ENCODE peak calls at places on chromosome X, in four cellular contexts. T is HT1080, S is globus pallidus, D is NCI-H2029. C is an unnamed sample.

GRCh38 chrX:94743478-94743877 is 1069.5 kb downstream of the FAM133A start:
- DNase-seq in T (peak), S (no peak), D (no peak), C (no peak)

GRCh38 chrX:101029665-101030064 is 22.2 kb downstream of the TRMT2B start:
- DNase-seq in T (no peak), S (no peak), D (no peak), C (no peak)

GRCh38 chrX:2474963-2475726 is 25.6 kb downstream of the DHRSX start:
- DNase-seq in T (no peak), S (no peak), D (no peak), C (no peak)

GRCh38 chrX:17413228-17413627 is 38.2 kb downstream of the NHS start:
- DNase-seq in T (peak), S (no peak), D (no peak), C (no peak)

GRCh38 chrX:1481636-1482529 is 29.2 kb upstream of the ASMTL start:
- DNase-seq in T (peak), S (peak), D (no peak), C (no peak)

GRCh38 chrX:40192196-40192595 is 94.4 kb upstream of the BCOR start:
- DNase-seq in T (no peak), S (no peak), D (no peak), C (no peak)

GRCh38 chrX:1813809-1814208 is 198.9 kb downstream of the ASMT start:
- DNase-seq in T (no peak), S (no peak), D (no peak), C (no peak)

GRCh38 chrX:154804564-154804956 is 725 bp downstream of the MPP1 start:
- DNase-seq in T (no peak), S (no peak), D (no peak), C (no peak)

GRCh38 chrX:129945131-129945530 is 37.3 kb upstream of the BCORL1 start:
- DNase-seq in T (no peak), S (no peak), D (no peak), C (no peak)

GRCh38 chrX:149491812-149492211 is 13.3 kb downstream of the IDS start:
- DNase-seq in T (no peak), S (no peak), D (no peak), C (no peak)

GRCh38 chrX:107707866-107708265 is 67.7 kb downstream of the TSC22D3 start:
- DNase-seq in T (no peak), S (no peak), D (no peak), C (no peak)

GRCh38 chrX:150086371-150086770 is 148.1 kb upstream of the EOLA2 start:
- DNase-seq in T (no peak), S (no peak), D (no peak), C (no peak)

GRCh38 chrX:13994681-13995080 is 35.0 kb downstream of the GEMIN8 start:
- DNase-seq in T (peak), S (no peak), D (no peak), C (no peak)

GRCh38 chrX:151762802-151763201 is 28.3 kb downstream of the CNGA2 start:
- DNase-seq in T (no peak), S (no peak), D (no peak), C (no peak)

GRCh38 chrX:21926116-21926515 is 14.4 kb upstream of the SMS start:
- DNase-seq in T (no peak), S (no peak), D (no peak), C (no peak)

GRCh38 chrX:66149519-66149918 is 14.5 kb upstream of the HEPH start:
- DNase-seq in T (no peak), S (no peak), D (no peak), C (no peak)

GRCh38 chrX:47059142-47059874 is 18.9 kb upstream of the RGN start:
- DNase-seq in T (no peak), S (no peak), D (no peak), C (no peak)

GRCh38 chrX:25015486-25016360 is at the start of gene ARX:
- DNase-seq in T (no peak), S (peak), D (peak), C (no peak)

GRCh38 chrX:826026-826425 is 195.4 kb downstream of the SHOX start:
- DNase-seq in T (no peak), S (no peak), D (no peak), C (no peak)

GRCh38 chrX:119381349-119381944 is 17.7 kb upstream of the SLC25A43 start:
- DNase-seq in T (no peak), S (no peak), D (no peak), C (no peak)